ENCODE peak calls at places on chromosomes 11 and 22, in five cellular contexts. A is H9, L is neuronal stem cell, S is mesenchymal stem cell, I is trophoblast cell. C is an unnamed sample.

GRCh38 chr11:121894581-121894980 is 221.4 kb downstream of the BLID start:
- DNase-seq in A (no peak), L (no peak), S (peak), I (no peak), C (no peak)

GRCh38 chr11:7574491-7575129 is 60.8 kb downstream of the PPFIBP2 start:
- DNase-seq in A (no peak), L (no peak), S (no peak), I (no peak), C (no peak)

GRCh38 chr11:95100856-95101507 is 11.3 kb downstream of the ENDOD1 start:
- DNase-seq in A (no peak), L (no peak), S (no peak), I (no peak), C (no peak)

GRCh38 chr11:119727523-119728081 is 1.4 kb downstream of the NECTIN1 start:
- DNase-seq in A (peak), L (peak), S (peak), I (no peak), C (peak)

GRCh38 chr11:96168623-96169022 is 174.4 kb downstream of the MAML2 start:
- DNase-seq in A (no peak), L (no peak), S (peak), I (no peak), C (no peak)

GRCh38 chr11:111836162-111836561 is 35.2 kb downstream of the ALG9 start:
- DNase-seq in A (no peak), L (no peak), S (no peak), I (no peak), C (no peak)

GRCh38 chr11:78451371-78452150 is 33.9 kb upstream of the GAB2 start:
- DNase-seq in A (no peak), L (no peak), S (no peak), I (peak), C (no peak)

GRCh38 chr11:130650456-130651068 is 202.1 kb downstream of the ADAMTS15 start:
- DNase-seq in A (no peak), L (no peak), S (peak), I (no peak), C (no peak)

GRCh38 chr22:41381329-41382097 is at the start of gene TEF:
- DNase-seq in A (peak), L (peak), S (peak), I (peak), C (peak)

GRCh38 chr11:46712874-46713576 is 6.0 kb upstream of the F2 start:
- DNase-seq in A (no peak), L (no peak), S (peak), I (no peak), C (no peak)

GRCh38 chr11:134656861-134657540 is 245.0 kb upstream of the B3GAT1 start:
- DNase-seq in A (no peak), L (no peak), S (no peak), I (peak), C (peak)

GRCh38 chr11:66958956-66959274 is 732 bp upstream of the PC start:
- DNase-seq in A (no peak), L (no peak), S (no peak), I (no peak), C (no peak)

GRCh38 chr11:36057372-36058045 is 113.6 kb downstream of the LDLRAD3 start:
- DNase-seq in A (no peak), L (no peak), S (no peak), I (no peak), C (no peak)

GRCh38 chr22:28174509-28174908 is 255.5 kb upstream of the PITPNB start:
- DNase-seq in A (no peak), L (no peak), S (no peak), I (no peak), C (no peak)

GRCh38 chr11:132519226-132519860 is 1013.0 kb downstream of the OPCML start:
- DNase-seq in A (no peak), L (no peak), S (no peak), I (no peak), C (no peak)

GRCh38 chr11:107197932-107198331 is 179.7 kb upstream of the GUCY1A2 start:
- DNase-seq in A (no peak), L (no peak), S (no peak), I (no peak), C (no peak)

GRCh38 chr11:44356351-44356750 is 46.4 kb upstream of the ALX4 start:
- DNase-seq in A (no peak), L (no peak), S (no peak), I (no peak), C (no peak)

GRCh38 chr11:98587884-98588283 is 432.9 kb upstream of the CNTN5 start:
- DNase-seq in A (no peak), L (no peak), S (no peak), I (no peak), C (no peak)

GRCh38 chr22:40552070-40552469 is 84.4 kb downstream of the MRTFA start:
- DNase-seq in A (no peak), L (no peak), S (no peak), I (no peak), C (no peak)

GRCh38 chr11:134579709-134580634 is 167.9 kb upstream of the B3GAT1 start:
- DNase-seq in A (peak), L (no peak), S (no peak), I (no peak), C (no peak)

GRCh38 chr11:124200671-124201070 is 17.5 kb downstream of the OR10D3 start:
- DNase-seq in A (no peak), L (no peak), S (no peak), I (no peak), C (no peak)

GRCh38 chr22:45891471-45891995 is 85.4 kb downstream of the WNT7B start:
- DNase-seq in A (no peak), L (no peak), S (no peak), I (no peak), C (no peak)

GRCh38 chr11:120089036-120090001 is 48.6 kb downstream of the TRIM29 start:
- DNase-seq in A (no peak), L (no peak), S (no peak), I (no peak), C (no peak)

GRCh38 chr22:17121235-17122195 is at the start of gene TMEM121B:
- DNase-seq in A (peak), L (peak), S (peak), I (no peak), C (peak)

GRCh38 chr11:112219476-112220232 is 6.6 kb upstream of the PTS start:
- DNase-seq in A (peak), L (peak), S (peak), I (peak), C (no peak)

GRCh38 chr11:119970566-119970965 is 167.3 kb downstream of the TRIM29 start:
- DNase-seq in A (no peak), L (no peak), S (no peak), I (no peak), C (no peak)

GRCh38 chr11:28822596-28822995 is 714.4 kb downstream of the METTL15 start:
- DNase-seq in A (no peak), L (no peak), S (no peak), I (no peak), C (no peak)

GRCh38 chr11:30316237-30316636 is 6.7 kb upstream of the ARL14EP start:
- DNase-seq in A (no peak), L (no peak), S (no peak), I (no peak), C (no peak)

GRCh38 chr11:33452806-33453205 is 195.6 kb downstream of the HIPK3 start:
- DNase-seq in A (no peak), L (no peak), S (peak), I (peak), C (no peak)

GRCh38 chr11:117879516-117880480 is 3.3 kb upstream of the FXYD6 start:
- DNase-seq in A (no peak), L (no peak), S (no peak), I (no peak), C (no peak)

GRCh38 chr11:65492637-65493366 is 6.0 kb upstream of the MALAT1 start:
- DNase-seq in A (no peak), L (no peak), S (peak), I (peak), C (no peak)

GRCh38 chr11:122742350-122742749 is 86.8 kb downstream of the UBASH3B start:
- DNase-seq in A (no peak), L (no peak), S (peak), I (no peak), C (no peak)

GRCh38 chr11:82792319-82792718 is 58.7 kb upstream of the FAM181B start:
- DNase-seq in A (no peak), L (no peak), S (no peak), I (peak), C (no peak)

GRCh38 chr11:132715041-132715440 is 817.3 kb downstream of the OPCML start:
- DNase-seq in A (no peak), L (no peak), S (no peak), I (no peak), C (no peak)

GRCh38 chr22:40178417-40179409 is 988 bp downstream of the TNRC6B start:
- DNase-seq in A (peak), L (peak), S (peak), I (no peak), C (no peak)

DNA sequence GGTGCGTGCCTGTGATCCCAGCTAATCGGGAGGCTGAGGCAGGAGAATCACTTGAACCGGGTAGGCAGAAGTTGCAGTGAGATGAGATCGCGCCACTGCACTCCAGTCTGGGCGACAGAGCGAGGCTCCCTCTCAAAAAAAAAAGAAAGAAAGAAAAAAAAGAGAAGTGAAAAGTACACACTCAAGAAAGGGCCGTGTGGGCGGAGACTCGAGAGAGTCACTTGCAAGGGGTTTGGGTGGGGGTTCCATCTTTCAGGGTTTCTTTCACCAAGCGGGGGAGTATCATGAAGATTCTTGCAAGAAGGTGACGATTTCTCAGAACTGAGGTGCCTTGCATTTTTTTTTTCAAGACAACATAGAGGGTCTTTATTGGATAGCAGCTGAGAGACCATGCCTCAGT is 4.0 kb upstream of the IFITM5 start:
- DNase-seq in A (no peak), L (no peak), S (no peak), I (no peak), C (no peak)
- H2BK12ac ChIP-seq in A (no peak), L (peak), S (no peak), I (no peak), C (peak)

DNA sequence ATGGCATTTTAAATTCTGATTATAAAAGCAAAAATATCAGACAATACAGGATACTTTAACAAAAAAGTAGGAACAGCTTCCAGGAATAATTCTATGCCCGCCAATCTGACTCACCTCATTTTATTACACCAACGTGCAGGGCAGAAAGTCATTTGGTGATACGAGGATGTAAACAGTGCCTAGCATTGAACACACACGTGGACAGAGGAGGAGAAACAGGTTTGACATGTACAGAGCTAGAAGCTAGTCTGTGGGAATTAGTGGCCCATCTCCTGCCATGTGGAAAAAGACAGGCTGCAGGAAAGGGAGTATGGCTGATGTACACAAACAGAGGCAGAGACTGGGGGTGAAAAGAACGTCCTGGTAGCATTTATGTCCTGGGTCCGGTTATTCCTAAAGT is 9.0 kb upstream of the SPINDOC start:
- DNase-seq in A (no peak), L (no peak), S (no peak), I (peak), C (no peak)
- H2BK12ac ChIP-seq in A (no peak), L (no peak), S (no peak), I (no peak), C (no peak)

GRCh38 chr11:73286240-73286810 is 14.2 kb downstream of the P2RY6 start:
- DNase-seq in A (no peak), L (no peak), S (no peak), I (no peak), C (no peak)

GRCh38 chr11:73284106-73284505 is 12.0 kb downstream of the P2RY6 start:
- DNase-seq in A (no peak), L (no peak), S (no peak), I (no peak), C (no peak)

GRCh38 chr11:73287400-73288101 is 15.4 kb downstream of the P2RY6 start:
- DNase-seq in A (no peak), L (no peak), S (no peak), I (no peak), C (no peak)

GRCh38 chr11:73283316-73284035 is 11.3 kb downstream of the P2RY6 start:
- DNase-seq in A (no peak), L (no peak), S (no peak), I (no peak), C (no peak)

GRCh38 chr11:73285721-73286120 is 13.6 kb downstream of the P2RY6 start:
- DNase-seq in A (no peak), L (no peak), S (no peak), I (no peak), C (no peak)
- H2BK12ac ChIP-seq in A (no peak), L (no peak), S (no peak), I (no peak), C (no peak)

GRCh38 chr11:109514313-109515018 is 92.5 kb downstream of the C11orf87 start:
- DNase-seq in A (no peak), L (no peak), S (no peak), I (no peak), C (no peak)

GRCh38 chr11:109512680-109513079 is 90.7 kb downstream of the C11orf87 start:
- DNase-seq in A (no peak), L (no peak), S (no peak), I (no peak), C (no peak)

GRCh38 chr11:109512249-109512648 is 90.3 kb downstream of the C11orf87 start:
- DNase-seq in A (no peak), L (no peak), S (no peak), I (no peak), C (no peak)

GRCh38 chr11:109508943-109509342 is 87.0 kb downstream of the C11orf87 start:
- DNase-seq in A (no peak), L (no peak), S (no peak), I (no peak), C (no peak)

GRCh38 chr11:109511598-109511997 is 89.6 kb downstream of the C11orf87 start:
- DNase-seq in A (no peak), L (no peak), S (no peak), I (no peak), C (no peak)
- H2BK12ac ChIP-seq in A (no peak), L (no peak), S (no peak), I (no peak), C (no peak)

GRCh38 chr11:128521697-128522062 is 65.7 kb downstream of the ETS1 start:
- DNase-seq in A (no peak), L (no peak), S (peak), I (no peak), C (no peak)
- H2BK12ac ChIP-seq in A (no peak), L (no peak), S (no peak), I (peak), C (no peak)

GRCh38 chr11:116644948-116645305 is 127.9 kb downstream of the BUD13 start:
- DNase-seq in A (peak), L (no peak), S (no peak), I (no peak), C (peak)

GRCh38 chr11:116648229-116649174 is 124.3 kb downstream of the BUD13 start:
- DNase-seq in A (peak), L (no peak), S (no peak), I (no peak), C (no peak)

GRCh38 chr11:116647305-116648080 is 125.3 kb downstream of the BUD13 start:
- DNase-seq in A (peak), L (no peak), S (no peak), I (no peak), C (no peak)

GRCh38 chr11:116644201-116644947 is 128.4 kb downstream of the BUD13 start:
- DNase-seq in A (no peak), L (no peak), S (no peak), I (no peak), C (no peak)

GRCh38 chr11:116646191-116646590 is 126.6 kb downstream of the BUD13 start:
- DNase-seq in A (peak), L (no peak), S (no peak), I (no peak), C (no peak)
- H2BK12ac ChIP-seq in A (no peak), L (no peak), S (no peak), I (no peak), C (no peak)

GRCh38 chr11:116465056-116465455 is 307.7 kb downstream of the BUD13 start:
- DNase-seq in A (no peak), L (no peak), S (no peak), I (no peak), C (no peak)
- H2BK12ac ChIP-seq in A (no peak), L (no peak), S (no peak), I (no peak), C (no peak)

GRCh38 chr11:76051937-76052336 is 154.4 kb downstream of the WNT11 start:
- DNase-seq in A (no peak), L (no peak), S (no peak), I (no peak), C (no peak)
- H2BK12ac ChIP-seq in A (no peak), L (no peak), S (no peak), I (no peak), C (no peak)